ENCODE peak calls at places on chromosome 11, in seven cellular contexts. Q, F, A, H, I, P and N are unnamed samples.

GRCh38 chr11:133302056-133302455 is 230.2 kb downstream of the OPCML start:
- DNase-seq in Q (no peak), I (no peak), F (no peak), A (no peak), P (no peak), H (no peak), N (no peak)

GRCh38 chr11:105861225-105861624 is 160.8 kb downstream of the MSANTD4 start:
- DNase-seq in P (no peak), I (no peak), Q (no peak), H (no peak), F (no peak), A (no peak), N (no peak)

GRCh38 chr11:7869467-7869866 is 61.6 kb downstream of the OR10A6 start:
- DNase-seq in H (no peak), I (no peak), P (no peak), Q (no peak), A (no peak), F (no peak), N (no peak)

GRCh38 chr11:113168358-113168757 is 146.0 kb upstream of the TTC12 start:
- DNase-seq in Q (no peak), A (no peak), F (no peak), H (no peak), I (no peak), P (no peak), N (no peak)

GRCh38 chr11:47348859-47349258 is 3.6 kb downstream of the MYBPC3 start:
- DNase-seq in P (peak; percentile 35), Q (peak; percentile 29), I (no peak), F (no peak), H (no peak), A (no peak), N (no peak)

GRCh38 chr11:706439-706956 is 467 bp downstream of the EPS8L2 start:
- DNase-seq in F (peak; percentile 72), I (no peak), H (no peak), A (peak; percentile 52), P (peak; percentile 66), Q (no peak), N (no peak)

GRCh38 chr11:74094393-74094792 is 76.4 kb downstream of the C2CD3 start:
- DNase-seq in P (no peak), H (no peak), I (no peak), A (no peak), Q (no peak), F (no peak), N (no peak)

GRCh38 chr11:25943777-25944661 is 387.9 kb upstream of the ANO3 start:
- DNase-seq in Q (no peak), A (no peak), F (peak; percentile 63), H (no peak), P (no peak), I (no peak), N (no peak)

GRCh38 chr11:1375955-1376258 is 13.8 kb upstream of the BRSK2 start:
- DNase-seq in I (no peak), H (no peak), Q (no peak), A (no peak), P (no peak), F (no peak), N (no peak)